ENCODE peak calls at places on chromosome 4, in eight cellular contexts. Q is H54, F is EL, J is GM23338, R is occipital lobe, T is NCI-H2081, O is fibroblast of lung, E is NCI-H345. I is an unnamed sample.

GRCh38 chr4:40630335-40631021 is 814 bp upstream of the RBM47 start:
- DNase-seq in J (peak; percentile 94), Q (no peak), E (no peak), F (no peak), R (no peak), O (no peak), T (no peak), I (peak; percentile 41)

GRCh38 chr4:180449395-180449956 is 1793.7 kb upstream of the TENM3 start:
- DNase-seq in Q (peak; percentile 31), R (no peak), F (no peak), E (no peak), T (peak; percentile 86), J (peak; percentile 84), O (peak; percentile 44), I (peak; percentile 43)

GRCh38 chr4:93203708-93204107 is 624.8 kb upstream of the ATOH1 start:
- DNase-seq in T (no peak), J (peak; percentile 68), Q (no peak), R (no peak), F (no peak), O (no peak), E (no peak), I (no peak)

GRCh38 chr4:63717384-63717783 is 691.9 kb downstream of the TECRL start:
- DNase-seq in E (no peak), O (no peak), R (no peak), Q (no peak), J (peak; percentile 46), T (no peak), F (no peak), I (peak; percentile 4)

GRCh38 chr4:8818063-8818881 is 53.4 kb downstream of the HMX1 start:
- DNase-seq in E (no peak), T (no peak), R (no peak), J (no peak), Q (no peak), F (no peak), O (no peak), I (no peak)

GRCh38 chr4:40976343-40976742 is 226.6 kb downstream of the NSUN7 start:
- DNase-seq in J (peak; percentile 89), T (peak; percentile 70), E (peak; percentile 47), Q (no peak), R (no peak), F (peak; percentile 63), O (peak; percentile 81), I (peak; percentile 47)

GRCh38 chr4:186762865-186763264 is 39.2 kb upstream of the FAT1 start:
- DNase-seq in F (no peak), E (no peak), R (no peak), J (no peak), T (no peak), Q (no peak), O (no peak), I (no peak)

GRCh38 chr4:147596377-147596776 is 20.8 kb upstream of the TMEM184C start:
- DNase-seq in J (no peak), R (no peak), T (no peak), E (no peak), F (no peak), Q (no peak), O (peak; percentile 39), I (no peak)

I was measured in Ammon's horn.